ENCODE peak calls at places on chromosomes 5 and 9, in seven cellular contexts. One of them, this sample, is unnamed.

GRCh38 chr9:19198406-19198805 is 32.1 kb upstream of the DENND4C start:
- DNase-seq in NCI-H1694 treated with DMSO at 0.1 percent for 48 hours: no peak
- DNase-seq in left cardiac atrium: no peak
- DNase-seq in AG09319: no peak
- DNase-seq in GM23248: no peak
- DNase-seq in AG08396: no peak
- DNase-seq in anterior cingulate cortex: no peak
- DNase-seq in this sample: no peak

GRCh38 chr9:99818439-99818992 is 3.2 kb upstream of the NR4A3 start:
- DNase-seq in NCI-H1694 treated with DMSO at 0.1 percent for 48 hours: no peak
- DNase-seq in left cardiac atrium: no peak
- DNase-seq in AG09319: no peak
- DNase-seq in GM23248: peak; percentile 17
- DNase-seq in AG08396: no peak
- DNase-seq in anterior cingulate cortex: no peak
- DNase-seq in this sample: no peak

GRCh38 chr9:114282104-114282485 is 40.8 kb upstream of the ORM1 start:
- DNase-seq in NCI-H1694 treated with DMSO at 0.1 percent for 48 hours: no peak
- DNase-seq in left cardiac atrium: peak; percentile 17
- DNase-seq in AG09319: no peak
- DNase-seq in GM23248: no peak
- DNase-seq in AG08396: no peak
- DNase-seq in anterior cingulate cortex: no peak
- DNase-seq in this sample: no peak

GRCh38 chr9:103789686-103790085 is 304.4 kb upstream of the SMC2 start:
- DNase-seq in NCI-H1694 treated with DMSO at 0.1 percent for 48 hours: no peak
- DNase-seq in left cardiac atrium: no peak
- DNase-seq in AG09319: no peak
- DNase-seq in GM23248: peak; percentile 16
- DNase-seq in AG08396: no peak
- DNase-seq in anterior cingulate cortex: no peak
- DNase-seq in this sample: no peak

GRCh38 chr5:154210163-154210562 is 19.6 kb downstream of the GALNT10 start:
- DNase-seq in NCI-H1694 treated with DMSO at 0.1 percent for 48 hours: no peak
- DNase-seq in left cardiac atrium: no peak
- DNase-seq in AG09319: no peak
- DNase-seq in GM23248: no peak
- DNase-seq in AG08396: no peak
- DNase-seq in anterior cingulate cortex: no peak
- DNase-seq in this sample: no peak

GRCh38 chr5:75405296-75405695 is 68.3 kb downstream of the HMGCR start:
- DNase-seq in NCI-H1694 treated with DMSO at 0.1 percent for 48 hours: no peak
- DNase-seq in left cardiac atrium: no peak
- DNase-seq in AG09319: no peak
- DNase-seq in GM23248: no peak
- DNase-seq in AG08396: no peak
- DNase-seq in anterior cingulate cortex: no peak
- DNase-seq in this sample: no peak

GRCh38 chr5:66596791-66597757 is 881 bp downstream of the MAST4 start:
- DNase-seq in NCI-H1694 treated with DMSO at 0.1 percent for 48 hours: no peak
- DNase-seq in left cardiac atrium: peak; percentile 56
- DNase-seq in AG09319: no peak
- DNase-seq in GM23248: peak; percentile 72
- DNase-seq in AG08396: peak; percentile 36
- DNase-seq in anterior cingulate cortex: peak; percentile 8
- DNase-seq in this sample: peak; percentile 55

GRCh38 chr5:98827161-98827560 is 53.7 kb downstream of the RGMB start:
- DNase-seq in NCI-H1694 treated with DMSO at 0.1 percent for 48 hours: peak; percentile 33
- DNase-seq in left cardiac atrium: no peak
- DNase-seq in AG09319: peak; percentile 15
- DNase-seq in GM23248: peak; percentile 65
- DNase-seq in AG08396: peak; percentile 50
- DNase-seq in anterior cingulate cortex: no peak
- DNase-seq in this sample: no peak

GRCh38 chr5:50905996-50906395 is 239.6 kb downstream of the PARP8 start:
- DNase-seq in NCI-H1694 treated with DMSO at 0.1 percent for 48 hours: no peak
- DNase-seq in left cardiac atrium: no peak
- DNase-seq in AG09319: no peak
- DNase-seq in GM23248: no peak
- DNase-seq in AG08396: no peak
- DNase-seq in anterior cingulate cortex: no peak
- DNase-seq in this sample: no peak

GRCh38 chr5:41246376-41246775 is 33.0 kb upstream of the C6 start:
- DNase-seq in NCI-H1694 treated with DMSO at 0.1 percent for 48 hours: no peak
- DNase-seq in left cardiac atrium: no peak
- DNase-seq in AG09319: peak; percentile 23
- DNase-seq in GM23248: peak; percentile 77
- DNase-seq in AG08396: peak; percentile 23
- DNase-seq in anterior cingulate cortex: no peak
- DNase-seq in this sample: no peak

GRCh38 chr5:127385936-127386335 is 95.3 kb downstream of the MEGF10 start:
- DNase-seq in NCI-H1694 treated with DMSO at 0.1 percent for 48 hours: no peak
- DNase-seq in left cardiac atrium: no peak
- DNase-seq in AG09319: no peak
- DNase-seq in GM23248: no peak
- DNase-seq in AG08396: no peak
- DNase-seq in anterior cingulate cortex: no peak
- DNase-seq in this sample: no peak

GRCh38 chr9:111730937-111731567 is 63.7 kb downstream of the SHOC1 start:
- DNase-seq in NCI-H1694 treated with DMSO at 0.1 percent for 48 hours: no peak
- DNase-seq in left cardiac atrium: no peak
- DNase-seq in AG09319: no peak
- DNase-seq in GM23248: no peak
- DNase-seq in AG08396: no peak
- DNase-seq in anterior cingulate cortex: no peak
- DNase-seq in this sample: no peak

GRCh38 chr5:139459451-139459934 is 3.0 kb downstream of the ECSCR start:
- DNase-seq in NCI-H1694 treated with DMSO at 0.1 percent for 48 hours: no peak
- DNase-seq in left cardiac atrium: peak; percentile 77
- DNase-seq in AG09319: no peak
- DNase-seq in GM23248: no peak
- DNase-seq in AG08396: no peak
- DNase-seq in anterior cingulate cortex: no peak
- DNase-seq in this sample: no peak

GRCh38 chr5:14261856-14262611 is 118.9 kb downstream of the TRIO start:
- DNase-seq in NCI-H1694 treated with DMSO at 0.1 percent for 48 hours: no peak
- DNase-seq in left cardiac atrium: no peak
- DNase-seq in AG09319: no peak
- DNase-seq in GM23248: no peak
- DNase-seq in AG08396: no peak
- DNase-seq in anterior cingulate cortex: no peak
- DNase-seq in this sample: no peak

GRCh38 chr5:85538362-85538761 is 1079.4 kb upstream of the COX7C start:
- DNase-seq in NCI-H1694 treated with DMSO at 0.1 percent for 48 hours: no peak
- DNase-seq in left cardiac atrium: no peak
- DNase-seq in AG09319: no peak
- DNase-seq in GM23248: no peak
- DNase-seq in AG08396: no peak
- DNase-seq in anterior cingulate cortex: no peak
- DNase-seq in this sample: no peak

GRCh38 chr5:139642891-139643871 is 5.0 kb upstream of the CXXC5 start:
- DNase-seq in NCI-H1694 treated with DMSO at 0.1 percent for 48 hours: no peak
- DNase-seq in left cardiac atrium: peak; percentile 16
- DNase-seq in AG09319: no peak
- DNase-seq in GM23248: no peak
- DNase-seq in AG08396: no peak
- DNase-seq in anterior cingulate cortex: no peak
- DNase-seq in this sample: peak; percentile 88

GRCh38 chr5:72064801-72065570 is 42.3 kb upstream of the MAP1B start:
- DNase-seq in NCI-H1694 treated with DMSO at 0.1 percent for 48 hours: peak; percentile 46
- DNase-seq in left cardiac atrium: no peak
- DNase-seq in AG09319: no peak
- DNase-seq in GM23248: no peak
- DNase-seq in AG08396: no peak
- DNase-seq in anterior cingulate cortex: no peak
- DNase-seq in this sample: no peak

GRCh38 chr9:80041821-80042220 is 470.1 kb downstream of the TLE4 start:
- DNase-seq in NCI-H1694 treated with DMSO at 0.1 percent for 48 hours: no peak
- DNase-seq in left cardiac atrium: no peak
- DNase-seq in AG09319: no peak
- DNase-seq in GM23248: no peak
- DNase-seq in AG08396: no peak
- DNase-seq in anterior cingulate cortex: no peak
- DNase-seq in this sample: no peak

GRCh38 chr5:157076558-157076957 is 17.6 kb upstream of the HAVCR1 start:
- DNase-seq in NCI-H1694 treated with DMSO at 0.1 percent for 48 hours: no peak
- DNase-seq in left cardiac atrium: peak; percentile 22
- DNase-seq in AG09319: peak; percentile 16
- DNase-seq in GM23248: peak; percentile 73
- DNase-seq in AG08396: peak; percentile 27
- DNase-seq in anterior cingulate cortex: no peak
- DNase-seq in this sample: no peak

GRCh38 chr5:32520995-32521394 is 64.4 kb upstream of the SUB1 start:
- DNase-seq in NCI-H1694 treated with DMSO at 0.1 percent for 48 hours: no peak
- DNase-seq in left cardiac atrium: no peak
- DNase-seq in AG09319: no peak
- DNase-seq in GM23248: peak; percentile 12
- DNase-seq in AG08396: no peak
- DNase-seq in anterior cingulate cortex: no peak
- DNase-seq in this sample: no peak

GRCh38 chr9:90815183-90815943 is 13.7 kb downstream of the SYK start:
- DNase-seq in NCI-H1694 treated with DMSO at 0.1 percent for 48 hours: no peak
- DNase-seq in left cardiac atrium: no peak
- DNase-seq in AG09319: no peak
- DNase-seq in GM23248: no peak
- DNase-seq in AG08396: no peak
- DNase-seq in anterior cingulate cortex: no peak
- DNase-seq in this sample: no peak

GRCh38 chr5:174563899-174564298 is 160.5 kb upstream of the MSX2 start:
- DNase-seq in NCI-H1694 treated with DMSO at 0.1 percent for 48 hours: no peak
- DNase-seq in left cardiac atrium: no peak
- DNase-seq in AG09319: no peak
- DNase-seq in GM23248: no peak
- DNase-seq in AG08396: no peak
- DNase-seq in anterior cingulate cortex: no peak
- DNase-seq in this sample: no peak

GRCh38 chr9:2628926-2629325 is 7.3 kb downstream of the VLDLR start:
- DNase-seq in NCI-H1694 treated with DMSO at 0.1 percent for 48 hours: no peak
- DNase-seq in left cardiac atrium: no peak
- DNase-seq in AG09319: no peak
- DNase-seq in GM23248: peak; percentile 37
- DNase-seq in AG08396: no peak
- DNase-seq in anterior cingulate cortex: no peak
- DNase-seq in this sample: no peak

GRCh38 chr5:142334548-142334947 is 9.7 kb upstream of the SPRY4 start:
- DNase-seq in NCI-H1694 treated with DMSO at 0.1 percent for 48 hours: no peak
- DNase-seq in left cardiac atrium: no peak
- DNase-seq in AG09319: no peak
- DNase-seq in GM23248: no peak
- DNase-seq in AG08396: no peak
- DNase-seq in anterior cingulate cortex: no peak
- DNase-seq in this sample: no peak

GRCh38 chr5:44885903-44886302 is 77.2 kb downstream of the MRPS30 start:
- DNase-seq in NCI-H1694 treated with DMSO at 0.1 percent for 48 hours: no peak
- DNase-seq in left cardiac atrium: no peak
- DNase-seq in AG09319: no peak
- DNase-seq in GM23248: peak; percentile 1
- DNase-seq in AG08396: peak; percentile 12
- DNase-seq in anterior cingulate cortex: no peak
- DNase-seq in this sample: no peak

GRCh38 chr5:148632280-148632679 is 22.0 kb downstream of the HTR4 start:
- DNase-seq in NCI-H1694 treated with DMSO at 0.1 percent for 48 hours: no peak
- DNase-seq in left cardiac atrium: no peak
- DNase-seq in AG09319: no peak
- DNase-seq in GM23248: no peak
- DNase-seq in AG08396: no peak
- DNase-seq in anterior cingulate cortex: no peak
- DNase-seq in this sample: no peak

GRCh38 chr9:124222918-124223720 is 34.6 kb upstream of the NEK6 start:
- DNase-seq in NCI-H1694 treated with DMSO at 0.1 percent for 48 hours: no peak
- DNase-seq in left cardiac atrium: peak; percentile 90
- DNase-seq in AG09319: no peak
- DNase-seq in GM23248: peak; percentile 61
- DNase-seq in AG08396: no peak
- DNase-seq in anterior cingulate cortex: peak; percentile 31
- DNase-seq in this sample: peak; percentile 93

GRCh38 chr9:126292736-126293521 is 33.7 kb upstream of the MVB12B start:
- DNase-seq in NCI-H1694 treated with DMSO at 0.1 percent for 48 hours: no peak
- DNase-seq in left cardiac atrium: no peak
- DNase-seq in AG09319: no peak
- DNase-seq in GM23248: no peak
- DNase-seq in AG08396: no peak
- DNase-seq in anterior cingulate cortex: no peak
- DNase-seq in this sample: no peak

GRCh38 chr9:113957778-113958430 is 81.8 kb downstream of the ZNF618 start:
- DNase-seq in NCI-H1694 treated with DMSO at 0.1 percent for 48 hours: no peak
- DNase-seq in left cardiac atrium: no peak
- DNase-seq in AG09319: peak; percentile 59
- DNase-seq in GM23248: peak; percentile 85
- DNase-seq in AG08396: peak; percentile 69
- DNase-seq in anterior cingulate cortex: no peak
- DNase-seq in this sample: no peak

GRCh38 chr9:95077053-95077765 is 240.3 kb downstream of the FANCC start:
- DNase-seq in NCI-H1694 treated with DMSO at 0.1 percent for 48 hours: no peak
- DNase-seq in left cardiac atrium: no peak
- DNase-seq in AG09319: no peak
- DNase-seq in GM23248: no peak
- DNase-seq in AG08396: no peak
- DNase-seq in anterior cingulate cortex: no peak
- DNase-seq in this sample: peak; percentile 44

GRCh38 chr9:121862371-121862970 is 211.0 kb downstream of the DAB2IP start:
- DNase-seq in NCI-H1694 treated with DMSO at 0.1 percent for 48 hours: no peak
- DNase-seq in left cardiac atrium: no peak
- DNase-seq in AG09319: no peak
- DNase-seq in GM23248: no peak
- DNase-seq in AG08396: no peak
- DNase-seq in anterior cingulate cortex: no peak
- DNase-seq in this sample: no peak

This sample was measured in Peyer's patch.